ENCODE peak calls at places on chromosomes 12 and 14, in seven cellular contexts. One of them, this sample, is unnamed.

GRCh38 chr12:107684990-107685359 is 624 bp upstream of the PWP1 start:
- DNase-seq in HepG2: peak
- DNase-seq in breast epithelium: no peak
- DNase-seq in sigmoid colon: no peak
- DNase-seq in HCT116: peak
- DNase-seq in stomach: no peak
- DNase-seq in endothelial cell of umbilical vein: no peak
- DNase-seq in this sample: no peak

GRCh38 chr12:72017054-72017651 is 78.5 kb downstream of the TPH2 start:
- DNase-seq in HepG2: peak
- DNase-seq in breast epithelium: peak
- DNase-seq in sigmoid colon: peak
- DNase-seq in HCT116: peak
- DNase-seq in stomach: peak
- DNase-seq in endothelial cell of umbilical vein: peak
- DNase-seq in this sample: peak

GRCh38 chr14:92673601-92674000 is 74.8 kb downstream of the LGMN start:
- DNase-seq in HepG2: no peak
- DNase-seq in breast epithelium: no peak
- DNase-seq in sigmoid colon: peak
- DNase-seq in HCT116: no peak
- DNase-seq in stomach: no peak
- DNase-seq in endothelial cell of umbilical vein: no peak
- DNase-seq in this sample: no peak

GRCh38 chr14:104101651-104102281 is 16.3 kb downstream of the ASPG start:
- DNase-seq in HepG2: no peak
- DNase-seq in breast epithelium: no peak
- DNase-seq in sigmoid colon: no peak
- DNase-seq in HCT116: no peak
- DNase-seq in stomach: no peak
- DNase-seq in endothelial cell of umbilical vein: no peak
- DNase-seq in this sample: no peak

GRCh38 chr14:78335531-78335930 is 165.4 kb downstream of the NRXN3 start:
- DNase-seq in HepG2: no peak
- DNase-seq in breast epithelium: no peak
- DNase-seq in sigmoid colon: no peak
- DNase-seq in HCT116: no peak
- DNase-seq in stomach: no peak
- DNase-seq in endothelial cell of umbilical vein: no peak
- DNase-seq in this sample: no peak

GRCh38 chr12:31407562-31407961 is 81.6 kb upstream of the SINHCAF start:
- DNase-seq in HepG2: no peak
- DNase-seq in breast epithelium: no peak
- DNase-seq in sigmoid colon: no peak
- DNase-seq in HCT116: no peak
- DNase-seq in stomach: no peak
- DNase-seq in endothelial cell of umbilical vein: no peak
- DNase-seq in this sample: no peak

GRCh38 chr12:54173066-54173726 is 15.6 kb downstream of the SMUG1 start:
- DNase-seq in HepG2: no peak
- DNase-seq in breast epithelium: no peak
- DNase-seq in sigmoid colon: peak
- DNase-seq in HCT116: no peak
- DNase-seq in stomach: peak
- DNase-seq in endothelial cell of umbilical vein: peak
- DNase-seq in this sample: peak

GRCh38 chr12:67981236-67982164 is 7.7 kb upstream of the IFNG-AS1 start:
- DNase-seq in HepG2: no peak
- DNase-seq in breast epithelium: no peak
- DNase-seq in sigmoid colon: no peak
- DNase-seq in HCT116: peak
- DNase-seq in stomach: no peak
- DNase-seq in endothelial cell of umbilical vein: no peak
- DNase-seq in this sample: no peak

GRCh38 chr12:12349711-12350665 is at the start of gene MANSC1:
- DNase-seq in HepG2: peak
- DNase-seq in breast epithelium: peak
- DNase-seq in sigmoid colon: peak
- DNase-seq in HCT116: no peak
- DNase-seq in stomach: peak
- DNase-seq in endothelial cell of umbilical vein: peak
- DNase-seq in this sample: peak

GRCh38 chr14:106372870-106373657 is 846.7 kb downstream of the TMEM121 start:
- DNase-seq in HepG2: peak
- DNase-seq in breast epithelium: no peak
- DNase-seq in sigmoid colon: no peak
- DNase-seq in HCT116: peak
- DNase-seq in stomach: peak
- DNase-seq in endothelial cell of umbilical vein: no peak
- DNase-seq in this sample: peak

GRCh38 chr12:105092336-105092735 is 8.1 kb upstream of the ALDH1L2 start:
- DNase-seq in HepG2: no peak
- DNase-seq in breast epithelium: peak
- DNase-seq in sigmoid colon: no peak
- DNase-seq in HCT116: no peak
- DNase-seq in stomach: no peak
- DNase-seq in endothelial cell of umbilical vein: no peak
- DNase-seq in this sample: no peak

GRCh38 chr14:74514471-74514932 is 20.9 kb downstream of the ISCA2 start:
- DNase-seq in HepG2: peak
- DNase-seq in breast epithelium: peak
- DNase-seq in sigmoid colon: peak
- DNase-seq in HCT116: no peak
- DNase-seq in stomach: no peak
- DNase-seq in endothelial cell of umbilical vein: no peak
- DNase-seq in this sample: no peak

GRCh38 chr12:115155665-115156645 is 472.0 kb upstream of the TBX3 start:
- DNase-seq in HepG2: no peak
- DNase-seq in breast epithelium: no peak
- DNase-seq in sigmoid colon: no peak
- DNase-seq in HCT116: no peak
- DNase-seq in stomach: no peak
- DNase-seq in endothelial cell of umbilical vein: no peak
- DNase-seq in this sample: no peak

GRCh38 chr14:60807971-60808370 is 73.4 kb downstream of the MNAT1 start:
- DNase-seq in HepG2: no peak
- DNase-seq in breast epithelium: no peak
- DNase-seq in sigmoid colon: no peak
- DNase-seq in HCT116: no peak
- DNase-seq in stomach: no peak
- DNase-seq in endothelial cell of umbilical vein: peak
- DNase-seq in this sample: no peak

GRCh38 chr12:18895946-18896345 is 158.0 kb downstream of the CAPZA3 start:
- DNase-seq in HepG2: no peak
- DNase-seq in breast epithelium: no peak
- DNase-seq in sigmoid colon: no peak
- DNase-seq in HCT116: no peak
- DNase-seq in stomach: no peak
- DNase-seq in endothelial cell of umbilical vein: no peak
- DNase-seq in this sample: no peak

GRCh38 chr14:105945891-105946290 is 419.5 kb downstream of the TMEM121 start:
- DNase-seq in HepG2: no peak
- DNase-seq in breast epithelium: no peak
- DNase-seq in sigmoid colon: no peak
- DNase-seq in HCT116: no peak
- DNase-seq in stomach: no peak
- DNase-seq in endothelial cell of umbilical vein: no peak
- DNase-seq in this sample: no peak

GRCh38 chr12:102948941-102949352 is 8.5 kb upstream of the ASCL1 start:
- DNase-seq in HepG2: peak
- DNase-seq in breast epithelium: no peak
- DNase-seq in sigmoid colon: no peak
- DNase-seq in HCT116: peak
- DNase-seq in stomach: peak
- DNase-seq in endothelial cell of umbilical vein: peak
- DNase-seq in this sample: no peak

GRCh38 chr14:97138801-97139200 is 341.6 kb downstream of the VRK1 start:
- DNase-seq in HepG2: no peak
- DNase-seq in breast epithelium: no peak
- DNase-seq in sigmoid colon: no peak
- DNase-seq in HCT116: peak
- DNase-seq in stomach: no peak
- DNase-seq in endothelial cell of umbilical vein: no peak
- DNase-seq in this sample: no peak

GRCh38 chr12:108734200-108734906 is 3.0 kb upstream of the CORO1C start:
- DNase-seq in HepG2: peak
- DNase-seq in breast epithelium: no peak
- DNase-seq in sigmoid colon: no peak
- DNase-seq in HCT116: peak
- DNase-seq in stomach: peak
- DNase-seq in endothelial cell of umbilical vein: peak
- DNase-seq in this sample: no peak

GRCh38 chr14:87998414-87998813 is 5.4 kb upstream of the GALC start:
- DNase-seq in HepG2: no peak
- DNase-seq in breast epithelium: no peak
- DNase-seq in sigmoid colon: no peak
- DNase-seq in HCT116: no peak
- DNase-seq in stomach: no peak
- DNase-seq in endothelial cell of umbilical vein: no peak
- DNase-seq in this sample: no peak

GRCh38 chr14:33596211-33597080 is 354.4 kb downstream of the EGLN3 start:
- DNase-seq in HepG2: no peak
- DNase-seq in breast epithelium: no peak
- DNase-seq in sigmoid colon: no peak
- DNase-seq in HCT116: no peak
- DNase-seq in stomach: no peak
- DNase-seq in endothelial cell of umbilical vein: peak
- DNase-seq in this sample: no peak
- TF ChIP-seq POLR2AphosphoS5 in HepG2: no peak
- TF ChIP-seq POLR2AphosphoS5 in breast epithelium: no peak
- TF ChIP-seq POLR2AphosphoS5 in sigmoid colon: no peak
- TF ChIP-seq POLR2AphosphoS5 in HCT116: no peak
- TF ChIP-seq POLR2AphosphoS5 in stomach: no peak
- TF ChIP-seq POLR2AphosphoS5 in endothelial cell of umbilical vein: no peak
- TF ChIP-seq POLR2AphosphoS5 in this sample: no peak

GRCh38 chr12:6867407-6868210 is at the start of gene TPI1:
- DNase-seq in HepG2: peak
- DNase-seq in breast epithelium: peak
- DNase-seq in sigmoid colon: peak
- DNase-seq in HCT116: no peak
- DNase-seq in stomach: peak
- DNase-seq in endothelial cell of umbilical vein: peak
- DNase-seq in this sample: peak

GRCh38 chr12:6866920-6867406 is 368 bp upstream of the TPI1 start:
- DNase-seq in HepG2: no peak
- DNase-seq in breast epithelium: no peak
- DNase-seq in sigmoid colon: no peak
- DNase-seq in HCT116: no peak
- DNase-seq in stomach: peak
- DNase-seq in endothelial cell of umbilical vein: no peak
- DNase-seq in this sample: no peak

GRCh38 chr12:6871052-6871957 is 1.8 kb downstream of the SPSB2 start:
- DNase-seq in HepG2: no peak
- DNase-seq in breast epithelium: no peak
- DNase-seq in sigmoid colon: no peak
- DNase-seq in HCT116: peak
- DNase-seq in stomach: peak
- DNase-seq in endothelial cell of umbilical vein: no peak
- DNase-seq in this sample: no peak

GRCh38 chr12:6868211-6869048 is 1.1 kb downstream of the TPI1 start:
- DNase-seq in HepG2: no peak
- DNase-seq in breast epithelium: no peak
- DNase-seq in sigmoid colon: no peak
- DNase-seq in HCT116: no peak
- DNase-seq in stomach: no peak
- DNase-seq in endothelial cell of umbilical vein: no peak
- DNase-seq in this sample: no peak

GRCh38 chr12:6869049-6870021 is 2.0 kb downstream of the TPI1 start:
- DNase-seq in HepG2: peak
- DNase-seq in breast epithelium: peak
- DNase-seq in sigmoid colon: peak
- DNase-seq in HCT116: peak
- DNase-seq in stomach: peak
- DNase-seq in endothelial cell of umbilical vein: peak
- DNase-seq in this sample: peak
- TF ChIP-seq POLR2AphosphoS5 in HepG2: no peak
- TF ChIP-seq POLR2AphosphoS5 in breast epithelium: peak
- TF ChIP-seq POLR2AphosphoS5 in sigmoid colon: no peak
- TF ChIP-seq POLR2AphosphoS5 in HCT116: peak
- TF ChIP-seq POLR2AphosphoS5 in stomach: peak
- TF ChIP-seq POLR2AphosphoS5 in endothelial cell of umbilical vein: no peak
- TF ChIP-seq POLR2AphosphoS5 in this sample: peak

DNA sequence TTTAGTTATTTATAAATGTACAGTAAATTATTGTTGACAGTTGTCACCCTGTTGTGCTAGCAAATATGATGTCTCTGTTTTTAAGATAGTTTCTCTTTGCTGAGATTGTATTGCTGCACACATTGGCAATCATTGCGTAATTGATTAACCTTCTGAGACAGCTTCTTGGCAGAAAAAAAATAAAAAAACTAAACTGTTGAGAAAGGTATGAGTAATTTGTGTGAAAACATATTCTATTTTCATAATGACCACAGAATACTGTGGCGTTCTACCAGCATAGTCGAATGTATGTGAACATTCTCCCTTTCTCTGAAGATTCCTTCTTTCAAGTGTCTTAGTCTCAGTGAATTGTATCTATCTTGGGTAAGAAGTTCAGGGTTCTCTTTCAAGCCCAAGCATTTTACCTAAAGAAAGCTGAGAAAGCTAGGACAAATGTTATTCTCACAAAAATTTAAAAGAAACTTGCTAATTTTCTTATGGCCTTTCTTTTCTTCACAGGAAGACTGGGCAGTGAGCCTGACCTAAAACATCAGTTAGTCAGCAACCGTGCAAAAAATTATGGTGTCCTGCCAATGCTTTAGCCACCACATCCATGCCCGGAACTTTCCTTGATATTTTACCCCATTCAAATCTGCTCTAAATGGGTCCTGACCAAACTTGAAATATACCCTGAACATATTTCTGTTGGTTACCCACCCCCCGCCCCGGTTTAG is 69.0 kb upstream of the REP15 start:
- DNase-seq in HepG2: no peak
- DNase-seq in breast epithelium: no peak
- DNase-seq in sigmoid colon: peak
- DNase-seq in HCT116: no peak
- DNase-seq in stomach: no peak
- DNase-seq in endothelial cell of umbilical vein: peak
- DNase-seq in this sample: no peak
- TF ChIP-seq POLR2AphosphoS5 in HepG2: no peak
- TF ChIP-seq POLR2AphosphoS5 in breast epithelium: no peak
- TF ChIP-seq POLR2AphosphoS5 in sigmoid colon: no peak
- TF ChIP-seq POLR2AphosphoS5 in HCT116: no peak
- TF ChIP-seq POLR2AphosphoS5 in stomach: no peak
- TF ChIP-seq POLR2AphosphoS5 in endothelial cell of umbilical vein: no peak
- TF ChIP-seq POLR2AphosphoS5 in this sample: no peak

GRCh38 chr14:50001146-50001998 is 108.5 kb downstream of the ARF6 start:
- DNase-seq in HepG2: peak
- DNase-seq in breast epithelium: peak
- DNase-seq in sigmoid colon: no peak
- DNase-seq in HCT116: peak
- DNase-seq in stomach: peak
- DNase-seq in endothelial cell of umbilical vein: no peak
- DNase-seq in this sample: peak
- TF ChIP-seq POLR2AphosphoS5 in HepG2: peak
- TF ChIP-seq POLR2AphosphoS5 in breast epithelium: peak
- TF ChIP-seq POLR2AphosphoS5 in sigmoid colon: peak
- TF ChIP-seq POLR2AphosphoS5 in HCT116: peak
- TF ChIP-seq POLR2AphosphoS5 in stomach: peak
- TF ChIP-seq POLR2AphosphoS5 in endothelial cell of umbilical vein: no peak
- TF ChIP-seq POLR2AphosphoS5 in this sample: peak

This sample was measured in GM12892.